ENCODE peak calls at places on chromosomes 16 and 17, in ten cellular contexts. O is fibroblast of lung; A is AG10803; T is CD8-positive, alpha-beta T cell; G is MM.1S; Q is HCT116; N is ovary; Y is uterus; F is neural progenitor cell; L is GM12865. R is an unnamed sample.

GRCh38 chr17:69012895-69013805 is 47.6 kb downstream of the ABCA9 start:
- DNase-seq in T (no peak), F (no peak), Y (peak), O (peak), L (no peak), A (peak), N (no peak), Q (no peak), G (no peak), R (no peak)

GRCh38 chr16:70470927-70471341 is 16.5 kb downstream of the FCSK start:
- DNase-seq in O (no peak), F (peak), G (no peak), Y (no peak), Q (no peak), A (no peak), N (peak), T (no peak), L (no peak), R (peak)

GRCh38 chr17:49748791-49749190 is 15.1 kb downstream of the FAM117A start:
- DNase-seq in G (peak), Y (no peak), Q (no peak), L (peak), T (no peak), A (no peak), O (no peak), N (no peak), F (no peak), R (no peak)

GRCh38 chr16:65547799-65548446 is 426.1 kb upstream of the CDH11 start:
- DNase-seq in F (peak), L (no peak), O (peak), G (no peak), N (no peak), T (no peak), A (peak), Y (no peak), Q (no peak), R (no peak)

GRCh38 chr17:67671492-67671891 is 46.2 kb upstream of the NOL11 start:
- DNase-seq in Q (no peak), L (no peak), A (no peak), N (no peak), F (no peak), O (no peak), T (no peak), G (no peak), Y (no peak), R (no peak)

GRCh38 chr17:38994026-38994425 is 26.8 kb upstream of the FBXO47 start:
- DNase-seq in N (no peak), F (no peak), Y (no peak), G (no peak), Q (no peak), T (no peak), O (no peak), L (no peak), A (no peak), R (no peak)

GRCh38 chr17:37465058-37465616 is 24.6 kb upstream of the DUSP14 start:
- DNase-seq in F (no peak), N (no peak), A (peak), G (no peak), L (no peak), Q (no peak), O (peak), T (no peak), Y (no peak), R (no peak)

GRCh38 chr17:6487243-6488007 is 43.2 kb downstream of the PIMREG start:
- DNase-seq in Y (peak), L (no peak), F (no peak), A (no peak), Q (no peak), O (no peak), N (no peak), T (no peak), G (no peak), R (no peak)

GRCh38 chr17:39143552-39144093 is 7.8 kb downstream of the PLXDC1 start:
- DNase-seq in L (no peak), T (no peak), G (no peak), Y (peak), F (no peak), A (peak), N (peak), O (no peak), Q (no peak), R (no peak)

GRCh38 chr16:73095142-73095791 is 47.3 kb upstream of the ZFHX3 start:
- DNase-seq in A (no peak), Q (no peak), Y (no peak), L (no peak), F (no peak), N (no peak), O (peak), G (no peak), T (no peak), R (no peak)

GRCh38 chr16:18855196-18855595 is 53.8 kb upstream of the ARL6IP1 start:
- DNase-seq in A (no peak), L (no peak), Y (no peak), O (no peak), T (no peak), N (no peak), F (no peak), Q (no peak), G (no peak), R (no peak)

GRCh38 chr16:68283840-68284595 is 19.7 kb downstream of the SLC7A6 start:
- DNase-seq in F (no peak), O (peak), Y (no peak), G (peak), N (no peak), Q (no peak), L (peak), A (peak), T (no peak), R (no peak)

GRCh38 chr17:83031321-83031945 is 48.0 kb upstream of the METRNL start:
- DNase-seq in L (no peak), F (no peak), T (no peak), Q (no peak), N (peak), G (no peak), A (no peak), O (no peak), Y (no peak), R (no peak)

GRCh38 chr16:67936124-67936875 is at the start of gene PSMB10:
- DNase-seq in T (no peak), Q (no peak), L (peak), O (peak), A (peak), N (peak), Y (peak), F (peak), G (no peak), R (no peak)

GRCh38 chr17:41891135-41892065 is 26.2 kb upstream of the KLHL11 start:
- DNase-seq in G (no peak), Y (no peak), Q (no peak), O (no peak), A (no peak), F (no peak), N (no peak), L (no peak), T (no peak), R (no peak)

GRCh38 chr17:77535892-77536291 is 395.1 kb downstream of the SEC14L1 start:
- DNase-seq in N (no peak), F (no peak), L (no peak), O (no peak), Y (no peak), G (no peak), A (no peak), Q (no peak), T (no peak), R (no peak)

GRCh38 chr17:73360961-73361761 is 49.4 kb upstream of the CDC42EP4 start:
- DNase-seq in Y (no peak), A (no peak), O (no peak), N (no peak), Q (no peak), T (no peak), F (peak), G (no peak), L (no peak), R (no peak)

GRCh38 chr16:12536412-12536746 is 267.3 kb downstream of the CPPED1 start:
- DNase-seq in Y (no peak), A (no peak), O (no peak), G (no peak), T (no peak), F (no peak), Q (no peak), L (no peak), N (no peak), R (no peak)

GRCh38 chr16:12539185-12539929 is 264.3 kb downstream of the CPPED1 start:
- DNase-seq in Q (no peak), L (peak), F (no peak), G (no peak), O (peak), N (no peak), T (no peak), A (peak), Y (no peak), R (no peak)

GRCh38 chr16:12532871-12533610 is 270.6 kb downstream of the CPPED1 start:
- DNase-seq in O (no peak), L (no peak), Y (no peak), G (no peak), Q (no peak), N (no peak), T (peak), F (no peak), A (no peak), R (no peak)

GRCh38 chr16:12538667-12539081 is 265.0 kb downstream of the CPPED1 start:
- DNase-seq in A (peak), O (no peak), N (no peak), Y (no peak), T (no peak), L (peak), G (no peak), F (no peak), Q (no peak), R (no peak)

GRCh38 chr16:12535535-12536411 is 267.9 kb downstream of the CPPED1 start:
- DNase-seq in T (no peak), F (peak), G (no peak), N (no peak), Q (no peak), Y (no peak), O (no peak), L (peak), A (no peak), R (no peak)
- H3K4me3 ChIP-seq in T (no peak), F (no peak), G (no peak), N (no peak), Q (no peak), Y (no peak), O (no peak), L (no peak), A (no peak), R (no peak)

GRCh38 chr16:89316701-89317100 is 99.2 kb downstream of the ZNF778 start:
- DNase-seq in L (no peak), A (no peak), N (no peak), T (no peak), G (no peak), Y (no peak), Q (no peak), F (no peak), O (no peak), R (no peak)
- H3K4me3 ChIP-seq in L (no peak), A (no peak), N (no peak), T (peak), G (no peak), Y (no peak), Q (no peak), F (no peak), O (no peak), R (peak)

GRCh38 chr17:1173456-1174370 is 6.1 kb downstream of the ABR start:
- DNase-seq in O (no peak), L (no peak), Q (no peak), G (no peak), F (no peak), Y (no peak), T (no peak), N (no peak), A (no peak), R (no peak)

GRCh38 chr17:1177099-1177996 is 2.4 kb downstream of the ABR start:
- DNase-seq in Q (no peak), L (no peak), A (peak), N (no peak), F (no peak), G (no peak), T (no peak), O (peak), Y (peak), R (no peak)

GRCh38 chr17:1171953-1172352 is 7.8 kb downstream of the ABR start:
- DNase-seq in A (no peak), O (no peak), T (no peak), N (no peak), Q (no peak), F (no peak), G (no peak), Y (no peak), L (no peak), R (no peak)

GRCh38 chr17:1170739-1171138 is 9.0 kb downstream of the ABR start:
- DNase-seq in F (no peak), Q (no peak), L (no peak), T (no peak), O (no peak), N (no peak), G (no peak), A (no peak), Y (no peak), R (peak)

GRCh38 chr17:1174490-1174889 is 5.3 kb downstream of the ABR start:
- DNase-seq in N (no peak), A (no peak), Y (no peak), G (no peak), T (no peak), F (no peak), Q (no peak), O (no peak), L (no peak), R (no peak)
- H3K4me3 ChIP-seq in N (no peak), A (no peak), Y (no peak), G (no peak), T (no peak), F (no peak), Q (no peak), O (no peak), L (no peak), R (no peak)

GRCh38 chr17:47278561-47278960 is 24.9 kb downstream of the ITGB3 start:
- DNase-seq in Y (no peak), G (peak), L (peak), A (no peak), O (no peak), Q (no peak), N (no peak), T (no peak), F (no peak), R (no peak)
- H3K4me3 ChIP-seq in Y (no peak), G (peak), L (peak), A (no peak), O (no peak), Q (no peak), N (no peak), T (no peak), F (no peak), R (no peak)

DNA sequence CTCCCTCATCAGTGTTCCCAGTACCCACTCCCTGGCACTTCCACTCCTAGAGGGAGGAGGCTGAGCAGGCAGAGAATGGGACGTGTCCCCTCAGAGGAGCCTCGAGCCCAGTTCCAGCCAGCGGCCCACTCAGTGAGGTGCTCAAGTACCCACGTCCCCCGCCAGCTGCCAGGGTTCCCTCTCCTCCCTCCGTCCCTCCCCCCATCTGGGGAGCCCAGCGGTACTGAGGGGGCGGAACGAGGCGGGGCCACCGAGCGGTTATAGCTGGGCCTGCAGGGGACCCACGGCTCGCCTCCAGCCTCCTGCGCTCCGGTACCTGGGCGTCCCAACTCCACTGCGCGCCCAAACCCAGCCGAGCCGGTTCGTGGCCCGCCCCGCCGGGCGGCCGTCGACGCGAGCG is at the start of gene NPW:
- DNase-seq in A (no peak), Q (no peak), F (peak), T (no peak), O (no peak), G (no peak), Y (no peak), N (peak), L (no peak), R (no peak)
- H3K4me3 ChIP-seq in A (no peak), Q (peak), F (peak), T (no peak), O (no peak), G (no peak), Y (no peak), N (no peak), L (no peak), R (no peak)

GRCh38 chr17:75506134-75506533 is 9.2 kb downstream of the CASKIN2 start:
- DNase-seq in O (no peak), N (no peak), T (no peak), A (no peak), Q (no peak), Y (no peak), L (no peak), F (no peak), G (no peak), R (no peak)

GRCh38 chr17:75504347-75505151 is 10.8 kb downstream of the CASKIN2 start:
- DNase-seq in Y (no peak), N (no peak), O (no peak), A (peak), L (peak), G (peak), Q (no peak), F (peak), T (no peak), R (peak)

GRCh38 chr17:75506888-75507287 is 8.4 kb downstream of the CASKIN2 start:
- DNase-seq in G (no peak), Q (no peak), A (no peak), T (no peak), N (no peak), O (no peak), Y (no peak), F (no peak), L (no peak), R (no peak)

GRCh38 chr17:75505152-75505409 is 10.3 kb downstream of the CASKIN2 start:
- DNase-seq in Q (no peak), N (no peak), G (no peak), O (no peak), A (no peak), F (no peak), T (no peak), L (no peak), Y (no peak), R (no peak)

DNA sequence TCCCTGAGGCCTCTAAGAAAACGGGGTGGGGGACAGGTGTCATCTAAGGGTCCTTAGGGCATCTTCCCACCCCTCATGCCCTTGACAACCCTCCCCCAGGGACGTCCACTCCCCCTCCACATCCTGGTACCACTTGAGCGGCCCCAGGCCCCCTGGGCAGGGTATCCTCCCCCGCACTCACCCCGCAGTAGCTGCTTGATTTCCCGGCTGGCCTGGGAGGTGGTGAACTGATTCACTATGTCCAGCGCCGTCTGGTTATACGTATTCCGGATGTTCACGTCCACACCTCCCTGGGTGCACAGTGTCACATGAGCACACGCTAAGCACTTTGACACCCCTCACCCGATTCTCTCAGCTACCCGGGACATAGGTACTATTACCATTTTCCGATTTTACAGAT is 9.7 kb downstream of the CASKIN2 start:
- DNase-seq in L (no peak), O (no peak), A (no peak), G (no peak), Q (no peak), N (no peak), F (no peak), T (no peak), Y (no peak), R (no peak)
- H3K4me3 ChIP-seq in L (no peak), O (no peak), A (no peak), G (no peak), Q (no peak), N (no peak), F (no peak), T (no peak), Y (no peak), R (no peak)

GRCh38 chr16:50858877-50859627 is 117.2 kb downstream of the CYLD start:
- DNase-seq in Q (no peak), O (no peak), A (no peak), G (no peak), Y (no peak), N (no peak), L (no peak), T (no peak), F (no peak), R (no peak)
- H3K4me3 ChIP-seq in Q (no peak), O (no peak), A (no peak), G (no peak), Y (no peak), N (no peak), L (no peak), T (no peak), F (no peak), R (no peak)

GRCh38 chr17:18186271-18186982 is 2.8 kb downstream of the ALKBH5 start:
- DNase-seq in F (no peak), Q (no peak), Y (peak), O (peak), A (peak), L (no peak), G (no peak), N (no peak), T (no peak), R (no peak)

GRCh38 chr17:18187226-18187625 is 3.6 kb downstream of the ALKBH5 start:
- DNase-seq in F (no peak), G (no peak), O (no peak), N (no peak), Y (no peak), Q (no peak), T (no peak), A (peak), L (no peak), R (no peak)

GRCh38 chr17:18184143-18185007 is 747 bp downstream of the ALKBH5 start:
- DNase-seq in Y (peak), G (peak), O (peak), Q (no peak), N (peak), T (peak), L (peak), F (peak), A (peak), R (no peak)

GRCh38 chr17:18185391-18185790 is 1.8 kb downstream of the ALKBH5 start:
- DNase-seq in T (no peak), F (peak), Q (no peak), A (peak), L (no peak), N (no peak), G (no peak), Y (no peak), O (peak), R (no peak)

GRCh38 chr17:18185832-18186231 is 2.2 kb downstream of the ALKBH5 start:
- DNase-seq in A (no peak), T (no peak), F (no peak), Q (no peak), L (peak), Y (no peak), G (no peak), O (peak), N (no peak), R (no peak)
- H3K4me3 ChIP-seq in A (peak), T (peak), F (peak), Q (no peak), L (peak), Y (peak), G (peak), O (peak), N (peak), R (peak)

DNA sequence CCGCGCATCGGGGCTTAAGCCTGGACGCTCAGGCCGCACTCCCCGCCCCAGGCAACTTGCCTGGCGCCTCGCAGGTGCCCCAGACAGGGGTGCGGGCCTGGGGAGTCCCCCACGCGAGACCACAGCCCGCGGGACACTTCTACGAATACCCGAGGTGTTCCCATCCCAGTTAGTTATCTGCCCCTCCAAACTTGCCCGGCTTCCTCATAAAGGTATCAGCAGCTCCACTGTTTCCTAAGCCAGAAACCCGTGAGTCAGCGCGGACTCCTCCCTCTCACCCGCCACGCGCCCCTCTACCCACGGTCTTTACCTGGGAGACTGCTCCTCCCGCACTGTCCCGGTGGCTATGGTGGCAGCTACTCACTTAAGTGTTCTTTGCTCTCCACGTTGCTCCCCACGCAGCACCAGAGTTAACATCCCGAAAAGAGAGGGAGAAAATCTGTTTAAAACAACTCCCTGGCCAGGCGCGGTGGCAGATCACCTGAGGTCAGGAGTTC is 1.0 kb upstream of the CREBBP start:
- DNase-seq in N (peak), T (no peak), G (no peak), F (no peak), Q (no peak), A (no peak), Y (peak), L (no peak), O (no peak), R (peak)
- H3K4me3 ChIP-seq in N (peak), T (no peak), G (no peak), F (peak), Q (peak), A (peak), Y (no peak), L (peak), O (peak), R (peak)

R was measured in PC-9.